ENCODE peak calls at places on chromosome 22, in nine cellular contexts. U is progenitor cell of endocrine pancreas; T is amygdala; L is stimulated activated CD4-positive, alpha-beta T cell treated with anti-CD3 and anti-CD28 coated beads, Interleukin-4, amount 100 ng/mL, for 48 hours; K is colonic mucosa; Z is HTR-8/SVneo; N is brain pericyte; B is lung microvascular endothelial cell; W is iris pigment epithelial cell. Y is an unnamed sample.

GRCh38 chr22:36017661-36018091 is 10.9 kb downstream of the RBFOX2 start:
- DNase-seq in N (no peak), B (no peak), L (no peak), W (no peak), Z (no peak), T (no peak), K (no peak), U (no peak), Y (peak; percentile 9)

GRCh38 chr22:23754980-23755636 is 883 bp upstream of the VPREB3 start:
- DNase-seq in Z (no peak), L (no peak), U (no peak), B (peak; percentile 24), N (no peak), W (no peak), K (no peak), T (no peak), Y (no peak)

GRCh38 chr22:36022162-36022561 is 6.5 kb downstream of the RBFOX2 start:
- DNase-seq in N (no peak), W (peak; percentile 78), K (no peak), L (no peak), B (peak; percentile 31), Z (no peak), U (no peak), T (no peak), Y (no peak)

GRCh38 chr22:29938285-29938693 is 55.3 kb downstream of the MTMR3 start:
- DNase-seq in B (no peak), T (no peak), L (no peak), U (no peak), K (no peak), W (peak; percentile 22), Z (no peak), N (no peak), Y (peak; percentile 45)

GRCh38 chr22:17981497-17981896 is 42.9 kb downstream of the MICAL3 start:
- DNase-seq in T (no peak), K (no peak), B (no peak), Z (no peak), L (no peak), N (no peak), U (no peak), W (no peak), Y (no peak)

GRCh38 chr22:46081036-46081830 is 69.1 kb upstream of the PPARA start:
- DNase-seq in N (no peak), B (no peak), L (no peak), W (no peak), Z (no peak), T (no peak), U (no peak), K (no peak), Y (no peak)

GRCh38 chr22:41696714-41697113 is 2.6 kb upstream of the MEI1 start:
- DNase-seq in W (no peak), T (no peak), U (no peak), B (no peak), Z (no peak), L (no peak), K (no peak), N (no peak), Y (no peak)

GRCh38 chr22:43183496-43184263 is 3.3 kb downstream of the TTLL12 start:
- DNase-seq in W (peak; percentile 94), K (no peak), T (no peak), B (peak; percentile 93), U (no peak), N (no peak), Z (no peak), L (no peak), Y (peak; percentile 9)

Y was measured in RCC 7860.